ENCODE peak calls at places on chromosome 4, in four cellular contexts. L is psoas muscle, S is bronchial epithelial cell, W is foreskin fibroblast. T is an unnamed sample.

GRCh38 chr4:7146059-7146763 is 46.1 kb upstream of the SORCS2 start:
- DNase-seq in S (no peak), W (no peak), L (no peak), T (no peak)

GRCh38 chr4:156329779-156330178 is 376.1 kb upstream of the CTSO start:
- DNase-seq in W (peak), L (no peak), S (peak), T (no peak)

GRCh38 chr4:47798165-47798564 is 39.7 kb downstream of the CORIN start:
- DNase-seq in L (no peak), W (no peak), S (no peak), T (no peak)

GRCh38 chr4:92646826-92647225 is 343.1 kb downstream of the GRID2 start:
- DNase-seq in W (no peak), L (no peak), S (no peak), T (no peak)

GRCh38 chr4:151296227-151296626 is 19.3 kb downstream of the PRSS48 start:
- DNase-seq in S (no peak), W (no peak), L (no peak), T (no peak)

GRCh38 chr4:119184128-119184527 is 28.4 kb upstream of the USP53 start:
- DNase-seq in W (no peak), L (no peak), S (no peak), T (no peak)

GRCh38 chr4:174230680-174231079 is 52.8 kb downstream of the FBXO8 start:
- DNase-seq in W (no peak), L (no peak), S (no peak), T (no peak)

GRCh38 chr4:105061136-105061696 is 85.5 kb upstream of the TET2 start:
- DNase-seq in L (no peak), S (peak), W (no peak), T (no peak)

GRCh38 chr4:140635606-140636005 is 66.8 kb upstream of the UCP1 start:
- DNase-seq in S (peak), L (peak), W (peak), T (no peak)

GRCh38 chr4:185738038-185738552 is 73.9 kb downstream of the SORBS2 start:
- DNase-seq in L (no peak), W (peak), S (no peak), T (peak)

GRCh38 chr4:185734214-185734613 is 77.8 kb downstream of the SORBS2 start:
- DNase-seq in W (no peak), L (no peak), S (no peak), T (no peak)

GRCh38 chr4:185735887-185736286 is 76.1 kb downstream of the SORBS2 start:
- DNase-seq in L (no peak), S (no peak), W (no peak), T (no peak)

GRCh38 chr4:185737489-185738037 is 74.4 kb downstream of the SORBS2 start:
- DNase-seq in W (no peak), S (no peak), L (no peak), T (no peak)

GRCh38 chr4:185734930-185735329 is 77.1 kb downstream of the SORBS2 start:
- DNase-seq in W (no peak), S (no peak), L (no peak), T (no peak)
- H3K4me3 ChIP-seq in W (no peak), S (no peak), L (no peak), T (no peak)

GRCh38 chr4:15938182-15938581 is 358 bp downstream of the FGFBP1 start:
- DNase-seq in S (peak), L (no peak), W (no peak), T (no peak)
- H3K4me3 ChIP-seq in S (peak), L (no peak), W (no peak), T (no peak)

GRCh38 chr4:87524456-87524855 is 4.7 kb downstream of the SPARCL1 start:
- DNase-seq in S (no peak), L (no peak), W (peak), T (no peak)

GRCh38 chr4:87523307-87523706 is 5.9 kb downstream of the SPARCL1 start:
- DNase-seq in W (no peak), L (no peak), S (no peak), T (no peak)

GRCh38 chr4:87527446-87528240 is 1.5 kb downstream of the SPARCL1 start:
- DNase-seq in S (no peak), W (no peak), L (no peak), T (no peak)

GRCh38 chr4:87529187-87529586 is at the start of gene SPARCL1:
- DNase-seq in W (no peak), L (peak), S (no peak), T (no peak)

DNA sequence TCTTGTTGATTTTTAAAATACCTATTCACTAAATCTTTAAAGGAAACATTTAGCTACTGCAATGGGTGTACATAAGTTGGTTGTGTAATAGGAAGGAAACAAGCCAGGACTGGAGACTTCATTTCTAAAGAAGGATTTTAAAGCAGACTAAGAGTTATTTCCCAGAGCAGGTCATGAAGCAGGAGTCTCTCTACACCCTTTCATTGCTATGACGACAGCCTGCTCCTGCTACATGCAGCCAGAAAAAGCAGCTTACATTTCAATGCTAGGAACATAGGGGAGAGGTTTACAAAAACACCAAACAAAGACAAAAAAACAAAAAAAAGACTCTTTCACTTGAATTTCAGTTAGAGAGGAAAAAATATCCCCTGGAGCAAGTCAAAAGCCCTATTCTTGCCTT is 3.5 kb downstream of the SPARCL1 start:
- DNase-seq in L (no peak), S (peak), W (no peak), T (no peak)
- H3K4me3 ChIP-seq in L (peak), S (no peak), W (no peak), T (peak)

DNA sequence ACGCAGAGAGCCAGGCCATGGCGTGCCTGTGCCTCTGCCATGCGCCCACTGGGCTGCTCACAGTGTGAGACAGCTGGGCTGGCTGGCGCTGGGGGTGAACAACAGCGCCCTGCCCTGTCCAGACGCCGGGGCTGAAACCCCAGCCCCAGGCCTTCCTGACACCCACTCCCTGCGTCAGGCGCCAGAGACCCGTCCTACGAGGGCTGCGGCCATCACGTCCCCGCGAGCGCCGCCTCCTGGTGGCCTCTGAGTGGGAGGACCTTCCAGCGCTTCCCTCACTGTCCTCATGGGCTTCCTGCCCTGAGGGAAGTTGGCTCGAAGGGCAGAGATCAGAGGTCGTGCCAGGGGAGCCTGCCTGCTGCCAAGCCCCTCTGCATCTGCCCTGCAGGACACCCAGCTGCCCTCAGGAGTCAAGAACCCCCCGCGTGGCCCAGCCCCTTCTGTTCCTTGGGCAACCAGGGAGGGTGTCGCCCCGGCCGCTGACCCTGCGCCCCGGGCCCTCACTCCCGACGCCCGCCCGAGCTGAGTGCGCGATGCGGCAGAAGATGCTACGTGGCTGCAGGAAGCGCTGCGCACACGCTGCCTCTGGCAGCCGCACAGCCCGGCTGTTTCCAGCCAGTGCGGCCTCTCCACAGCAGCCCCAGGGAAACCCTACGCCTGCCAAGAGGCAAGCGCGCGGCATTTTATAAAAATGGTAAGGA is 16.2 kb downstream of the NELFA start:
- DNase-seq in S (no peak), L (peak), W (no peak), T (no peak)
- H3K4me3 ChIP-seq in S (no peak), L (no peak), W (no peak), T (no peak)

GRCh38 chr4:71229477-71230257 is 109.2 kb upstream of the SLC4A4 start:
- DNase-seq in S (peak), L (no peak), W (peak), T (no peak)
- H3K4me3 ChIP-seq in S (no peak), L (no peak), W (no peak), T (no peak)

DNA sequence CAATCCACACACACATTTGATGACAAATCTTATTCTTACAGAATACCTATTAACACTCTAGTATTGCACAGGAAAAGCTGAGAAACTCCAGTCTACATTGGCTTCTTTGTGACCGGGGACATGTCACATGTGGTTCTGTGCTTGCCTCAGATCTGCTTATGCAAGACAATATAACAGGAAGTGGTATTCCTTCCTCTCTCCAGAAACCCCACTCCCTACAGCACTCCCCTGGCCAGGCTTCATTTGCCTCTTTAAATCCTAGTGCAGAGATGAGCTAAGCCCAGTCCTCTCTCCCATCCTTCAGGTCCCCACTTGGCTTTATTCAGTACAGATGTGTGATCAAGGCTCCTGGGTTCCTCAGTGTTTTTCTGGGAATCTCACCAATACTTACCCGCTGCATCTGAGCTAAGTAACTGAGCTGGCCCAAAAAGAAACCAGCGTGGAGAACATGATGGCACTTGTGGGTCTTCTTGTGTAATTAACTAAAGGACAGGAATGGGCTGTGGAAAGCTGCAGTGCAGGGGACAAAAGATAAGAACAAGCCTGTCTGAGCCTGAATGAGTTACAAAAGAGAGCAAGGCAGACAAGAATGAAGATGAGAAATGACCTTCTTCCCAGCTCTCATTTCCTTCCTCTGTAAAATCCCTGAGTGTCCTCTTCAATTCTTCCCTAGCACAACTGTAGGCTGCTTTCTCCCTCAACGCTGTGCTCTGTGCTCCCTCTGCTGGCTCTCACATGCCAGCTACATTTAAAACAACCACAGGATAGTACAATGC is 105.6 kb downstream of the HNRNPD start:
- DNase-seq in W (peak), S (peak), L (peak), T (peak)
- H3K4me3 ChIP-seq in W (no peak), S (no peak), L (no peak), T (no peak)

GRCh38 chr4:74287164-74287563 is 21.1 kb upstream of the EPGN start:
- DNase-seq in S (no peak), W (no peak), L (no peak), T (no peak)

GRCh38 chr4:74283614-74284013 is 24.7 kb upstream of the EPGN start:
- DNase-seq in S (peak), L (no peak), W (peak), T (no peak)

GRCh38 chr4:74287791-74288190 is 20.5 kb upstream of the EPGN start:
- DNase-seq in L (no peak), W (no peak), S (no peak), T (no peak)

GRCh38 chr4:74279716-74280115 is 28.6 kb upstream of the EPGN start:
- DNase-seq in S (no peak), L (no peak), W (no peak), T (no peak)

DNA sequence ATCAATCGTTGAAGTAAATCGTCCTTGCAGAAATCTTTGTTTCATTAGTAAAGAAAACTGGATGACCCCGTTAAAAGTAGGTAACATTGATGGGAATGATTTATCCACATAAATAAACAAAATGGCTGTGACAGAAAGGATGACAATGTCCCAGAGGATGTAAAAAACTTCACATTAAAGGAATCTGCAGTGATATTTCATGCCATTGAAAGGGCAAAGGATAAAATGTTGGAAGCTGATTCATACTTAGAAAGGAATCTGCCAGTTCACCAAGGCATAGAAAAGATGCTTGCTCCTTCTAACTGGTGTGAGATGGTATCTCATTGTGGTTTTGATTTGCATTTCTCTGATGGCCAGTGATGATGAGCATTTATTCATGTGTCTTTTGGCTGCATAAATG is 24.2 kb upstream of the EPGN start:
- DNase-seq in W (peak), S (peak), L (no peak), T (no peak)
- H3K4me3 ChIP-seq in W (no peak), S (no peak), L (no peak), T (no peak)

T was measured in tibial nerve.